ENCODE peak calls at places on chromosomes 5 and 9, in four cellular contexts. L, I, F and W are unnamed samples.

GRCh38 chr5:170746081-170746951 is 37.2 kb upstream of the GABRP start:
- DNase-seq in I (no peak), L (no peak), F (no peak), W (no peak)

GRCh38 chr9:33165263-33166151 is 1.6 kb downstream of the B4GALT1 start:
- DNase-seq in L (peak), I (no peak), F (peak), W (no peak)

GRCh38 chr5:169350759-169351240 is 49.9 kb upstream of the SLIT3 start:
- DNase-seq in L (no peak), F (peak), I (no peak), W (no peak)

GRCh38 chr9:34139477-34140146 is 13.1 kb upstream of the DCAF12 start:
- DNase-seq in I (peak), F (peak), L (no peak), W (no peak)

GRCh38 chr5:29262683-29263082 is 1930.8 kb upstream of the CDH6 start:
- DNase-seq in L (no peak), I (no peak), F (no peak), W (no peak)

GRCh38 chr9:134889386-134890214 is 9.0 kb downstream of the FCN2 start:
- DNase-seq in I (no peak), L (no peak), F (no peak), W (no peak)

GRCh38 chr5:68433921-68434879 is 218.6 kb downstream of the PIK3R1 start:
- DNase-seq in L (peak), I (no peak), F (peak), W (peak)

GRCh38 chr5:81020478-81021167 is 60.5 kb downstream of the RASGRF2 start:
- DNase-seq in L (no peak), I (no peak), F (no peak), W (no peak)

GRCh38 chr9:71990466-71990865 is 69.9 kb downstream of the C9orf57 start:
- DNase-seq in F (no peak), I (no peak), L (no peak), W (no peak)

GRCh38 chr5:124679578-124680210 is 66.7 kb downstream of the ZNF608 start:
- DNase-seq in F (no peak), I (no peak), L (no peak), W (no peak)

GRCh38 chr5:74334434-74335364 is 305.8 kb downstream of the ENC1 start:
- DNase-seq in I (no peak), F (no peak), L (no peak), W (no peak)

GRCh38 chr9:37271679-37272078 is 150.8 kb upstream of the GRHPR start:
- DNase-seq in F (no peak), L (no peak), I (no peak), W (no peak)

GRCh38 chr9:72476100-72476499 is 45.3 kb upstream of the TMC1 start:
- DNase-seq in F (no peak), L (no peak), I (no peak), W (no peak)

GRCh38 chr9:137524161-137524560 is 26.0 kb downstream of the PNPLA7 start:
- DNase-seq in I (no peak), F (no peak), L (no peak), W (no peak)

GRCh38 chr5:145937432-145938250 is 1.3 kb downstream of the SH3RF2 start:
- DNase-seq in L (no peak), I (no peak), F (no peak), W (no peak)

GRCh38 chr9:13576101-13576500 is 296.6 kb upstream of the MPDZ start:
- DNase-seq in I (no peak), L (no peak), F (no peak), W (no peak)

GRCh38 chr5:64147849-64148441 is 17.7 kb upstream of the RNF180 start:
- DNase-seq in L (no peak), I (peak), F (peak), W (no peak)

GRCh38 chr9:82961504-82962125 is 101.3 kb downstream of the RASEF start:
- DNase-seq in F (peak), L (peak), I (peak), W (peak)

GRCh38 chr5:33291216-33292000 is 149.4 kb upstream of the TARS1 start:
- DNase-seq in L (no peak), F (no peak), I (no peak), W (no peak)

GRCh38 chr5:100553209-100553608 is 18.0 kb downstream of the FAM174A start:
- DNase-seq in I (no peak), L (no peak), F (no peak), W (no peak)

GRCh38 chr9:93492327-93492726 is 38.9 kb upstream of the FAM120AOS start:
- DNase-seq in F (no peak), L (no peak), I (no peak), W (no peak)

GRCh38 chr9:18256574-18256973 is 217.4 kb upstream of the ADAMTSL1 start:
- DNase-seq in F (no peak), I (peak), L (no peak), W (no peak)